ENCODE peak calls at places on chromosomes 5 and 9, in six cellular contexts. Q is IMR-90, Y is H9, O is mesenchymal stem cell, M is H1, V is trophoblast cell. G is an unnamed sample.

GRCh38 chr5:154677921-154678320 is 77.3 kb upstream of the LARP1 start:
- DNase-seq in Q (peak), Y (no peak), O (peak), M (no peak), V (no peak), G (no peak)

GRCh38 chr5:160152901-160153300 is 33.7 kb upstream of the PWWP2A start:
- DNase-seq in Q (no peak), Y (no peak), O (no peak), M (no peak), V (no peak), G (no peak)

GRCh38 chr5:73437126-73438047 is 11.2 kb downstream of the FOXD1 start:
- DNase-seq in Q (peak), Y (peak), O (peak), M (no peak), V (peak), G (no peak)

GRCh38 chr5:93285461-93285860 is 295.6 kb downstream of the NR2F1-AS1 start:
- DNase-seq in Q (peak), Y (no peak), O (no peak), M (no peak), V (no peak), G (no peak)

GRCh38 chr5:14143843-14144585 is 872 bp downstream of the TRIO start:
- DNase-seq in Q (no peak), Y (peak), O (no peak), M (no peak), V (peak), G (no peak)

GRCh38 chr5:122164831-122165573 is 35.7 kb downstream of the ZNF474 start:
- DNase-seq in Q (no peak), Y (no peak), O (no peak), M (no peak), V (no peak), G (no peak)

GRCh38 chr9:130927995-130928900 is 10.8 kb downstream of the FIBCD1 start:
- DNase-seq in Q (peak), Y (no peak), O (no peak), M (no peak), V (no peak), G (no peak)

GRCh38 chr9:125137200-125137599 is 6.1 kb downstream of the SCAI start:
- DNase-seq in Q (peak), Y (no peak), O (peak), M (no peak), V (no peak), G (no peak)

GRCh38 chr9:16075695-16076094 is 522.9 kb downstream of the CCDC171 start:
- DNase-seq in Q (peak), Y (no peak), O (no peak), M (no peak), V (no peak), G (no peak)

GRCh38 chr5:151678146-151678545 is 8.6 kb downstream of the SPARC start:
- DNase-seq in Q (peak), Y (no peak), O (peak), M (no peak), V (no peak), G (no peak)

GRCh38 chr5:36150676-36151433 is 832 bp downstream of the LMBRD2 start:
- DNase-seq in Q (peak), Y (peak), O (peak), M (no peak), V (peak), G (peak)

GRCh38 chr9:15231788-15232635 is 75.0 kb downstream of the TTC39B start:
- DNase-seq in Q (no peak), Y (peak), O (peak), M (no peak), V (peak), G (no peak)

GRCh38 chr9:4799775-4800174 is 7.0 kb downstream of the RCL1 start:
- DNase-seq in Q (no peak), Y (no peak), O (no peak), M (no peak), V (peak), G (no peak)

GRCh38 chr9:84393266-84393905 is 52.8 kb upstream of the SLC28A3 start:
- DNase-seq in Q (no peak), Y (no peak), O (no peak), M (no peak), V (no peak), G (no peak)

GRCh38 chr5:58317808-58318207 is 142.1 kb downstream of the PLK2 start:
- DNase-seq in Q (peak), Y (no peak), O (no peak), M (no peak), V (no peak), G (no peak)

GRCh38 chr9:124388275-124389048 is 26.8 kb downstream of the PSMB7 start:
- DNase-seq in Q (no peak), Y (no peak), O (no peak), M (no peak), V (no peak), G (no peak)

DNA sequence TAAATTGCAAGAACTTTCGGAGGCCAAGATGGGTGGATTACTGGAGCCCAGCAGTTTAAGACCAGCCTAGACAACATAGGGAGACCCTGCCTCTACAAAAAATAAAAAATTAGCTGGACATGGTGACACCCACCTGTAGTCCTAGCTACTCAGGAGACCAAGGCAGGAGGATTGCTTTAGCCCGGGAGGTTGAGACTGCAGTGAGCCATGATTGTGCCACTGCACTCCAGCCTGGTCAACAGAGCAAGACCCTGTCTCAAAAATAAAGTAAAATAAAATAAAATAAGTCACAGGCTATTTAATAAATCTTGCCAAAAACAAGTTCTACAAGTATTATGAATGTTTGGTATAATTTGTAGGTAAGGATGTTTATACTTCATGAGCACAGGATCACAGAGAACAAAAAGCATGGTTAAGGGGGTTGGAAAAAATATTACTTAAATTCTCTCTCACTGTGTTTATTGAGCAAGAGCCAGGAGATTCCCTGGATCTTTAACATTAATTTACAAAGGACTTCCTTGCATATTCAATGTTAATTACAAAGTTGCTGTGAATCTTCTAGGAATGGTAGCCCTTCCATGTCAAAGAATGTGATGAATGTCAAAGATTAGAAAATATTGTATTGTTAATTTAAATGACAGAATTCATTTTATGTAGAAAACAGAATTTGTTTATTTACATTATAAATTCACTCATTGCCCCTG is 164.0 kb downstream of the RFX3 start:
- DNase-seq in Q (no peak), Y (no peak), O (no peak), M (no peak), V (peak), G (no peak)
- H2BK120ac ChIP-seq in Q (no peak), Y (no peak), O (no peak), M (no peak), V (no peak), G (no peak)

GRCh38 chr9:37919166-37919955 is 15.4 kb upstream of the SLC25A51 start:
- DNase-seq in Q (no peak), Y (no peak), O (no peak), M (no peak), V (no peak), G (no peak)

GRCh38 chr9:37921168-37921510 is 17.2 kb upstream of the SLC25A51 start:
- DNase-seq in Q (no peak), Y (no peak), O (no peak), M (no peak), V (no peak), G (no peak)

GRCh38 chr9:37921546-37922300 is 17.8 kb upstream of the SLC25A51 start:
- DNase-seq in Q (no peak), Y (no peak), O (no peak), M (no peak), V (peak), G (no peak)

GRCh38 chr9:37919956-37920335 is 16.0 kb upstream of the SLC25A51 start:
- DNase-seq in Q (no peak), Y (no peak), O (no peak), M (no peak), V (no peak), G (no peak)

GRCh38 chr9:37920471-37921167 is 16.7 kb upstream of the SLC25A51 start:
- DNase-seq in Q (no peak), Y (peak), O (no peak), M (no peak), V (no peak), G (peak)
- H4K91ac ChIP-seq in Q (no peak), Y (no peak), O (no peak), M (peak), V (no peak), G (no peak)

DNA sequence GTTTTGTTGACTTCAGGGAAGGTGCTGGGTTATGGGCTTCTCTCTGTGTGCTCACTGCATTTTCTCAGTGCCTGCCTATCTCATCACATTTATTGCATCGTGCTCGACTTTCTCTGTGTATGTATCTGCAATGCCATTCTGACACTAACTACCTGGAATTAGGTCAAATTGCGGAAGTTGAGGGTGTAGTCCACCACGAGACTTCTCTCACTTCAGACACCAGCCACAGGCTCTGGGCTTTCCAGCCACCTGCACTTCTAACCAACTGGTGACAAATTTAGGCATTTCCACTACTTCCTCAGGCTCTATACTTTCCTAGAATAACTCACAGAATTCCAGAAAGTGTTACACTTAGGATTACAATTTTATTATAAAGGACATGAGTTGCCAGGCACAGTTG is 188.6 kb upstream of the ZNF608 start:
- DNase-seq in Q (no peak), Y (no peak), O (no peak), M (no peak), V (peak), G (no peak)
- H2BK120ac ChIP-seq in Q (peak), Y (no peak), O (no peak), M (no peak), V (no peak), G (no peak)

DNA sequence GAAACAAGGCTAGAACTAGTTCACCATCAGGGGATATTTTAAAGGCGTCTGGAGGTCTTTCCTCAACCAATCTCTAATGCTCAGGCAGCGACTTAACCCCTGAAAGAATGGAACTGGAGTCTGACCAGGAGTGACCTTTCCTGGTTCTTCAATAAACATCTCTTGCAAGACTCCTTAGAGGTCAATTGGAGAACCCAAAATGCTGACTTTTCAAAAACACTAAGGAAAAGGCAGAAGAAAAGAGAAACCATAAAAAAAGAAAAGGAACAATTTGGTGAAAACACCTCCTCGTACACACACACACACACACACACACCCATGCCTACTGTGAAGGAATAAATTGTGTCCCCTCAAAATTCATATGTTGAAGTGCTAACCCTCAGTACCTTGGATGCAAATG is 12.3 kb downstream of the TIMD4 start:
- DNase-seq in Q (no peak), Y (no peak), O (no peak), M (no peak), V (no peak), G (no peak)
- H4K91ac ChIP-seq in Q (no peak), Y (no peak), O (no peak), M (no peak), V (no peak), G (no peak)

DNA sequence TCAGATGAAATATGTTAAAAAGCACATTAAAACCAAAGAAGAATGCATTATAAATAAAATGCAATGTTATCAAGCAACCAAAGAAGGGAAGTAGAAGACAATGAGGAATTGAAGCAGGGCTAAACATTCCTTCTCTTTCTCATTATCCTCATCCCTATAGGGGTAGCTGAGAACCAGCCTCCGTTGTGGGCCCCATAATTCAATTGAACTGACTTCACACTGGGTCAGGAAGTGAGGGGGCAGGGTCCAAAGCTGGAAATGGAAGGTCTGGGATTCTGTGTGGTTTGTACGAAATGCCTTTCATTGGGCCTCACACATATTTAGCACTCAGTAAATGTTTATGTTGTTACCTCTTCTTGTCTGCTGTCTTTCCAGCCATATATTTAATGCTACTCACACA is 220.4 kb upstream of the CD180 start:
- DNase-seq in Q (no peak), Y (no peak), O (no peak), M (no peak), V (no peak), G (no peak)
- H2BK120ac ChIP-seq in Q (no peak), Y (no peak), O (no peak), M (no peak), V (no peak), G (no peak)

DNA sequence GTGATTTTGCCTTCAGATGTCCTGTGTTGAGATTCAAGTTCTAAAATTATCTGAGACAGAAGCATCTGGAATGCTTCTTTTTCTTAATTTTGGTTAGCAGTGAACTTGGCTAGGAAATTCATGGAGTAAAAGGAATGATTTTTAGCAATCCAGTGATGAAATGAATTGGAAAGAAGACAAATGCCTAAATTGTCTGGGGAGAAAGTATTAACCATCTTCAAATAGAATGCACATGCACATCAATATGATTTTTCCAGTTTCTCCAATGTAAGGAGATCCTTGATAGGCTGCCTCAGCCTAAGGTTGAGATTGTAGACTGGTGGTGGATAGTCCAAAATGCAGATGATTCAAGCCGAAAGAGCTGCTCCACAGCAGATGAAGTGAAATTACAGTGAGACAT is 106.7 kb downstream of the PCSK5 start:
- DNase-seq in Q (no peak), Y (no peak), O (no peak), M (no peak), V (peak), G (no peak)
- H4K91ac ChIP-seq in Q (no peak), Y (no peak), O (no peak), M (no peak), V (no peak), G (no peak)

GRCh38 chr9:77911928-77912327 is 119.7 kb downstream of the GNAQ start:
- DNase-seq in Q (no peak), Y (no peak), O (no peak), M (no peak), V (no peak), G (no peak)

GRCh38 chr9:77912895-77913693 is 118.5 kb downstream of the GNAQ start:
- DNase-seq in Q (peak), Y (no peak), O (peak), M (no peak), V (peak), G (no peak)

GRCh38 chr9:77917800-77918199 is 113.8 kb downstream of the GNAQ start:
- DNase-seq in Q (no peak), Y (no peak), O (no peak), M (no peak), V (no peak), G (no peak)

GRCh38 chr9:77916410-77916819 is 115.2 kb downstream of the GNAQ start:
- DNase-seq in Q (no peak), Y (no peak), O (no peak), M (no peak), V (no peak), G (no peak)

GRCh38 chr9:77915744-77916143 is 115.9 kb downstream of the GNAQ start:
- DNase-seq in Q (no peak), Y (no peak), O (no peak), M (no peak), V (no peak), G (no peak)
- H2BK120ac ChIP-seq in Q (no peak), Y (no peak), O (no peak), M (no peak), V (no peak), G (no peak)

GRCh38 chr5:139416651-139417050 is 12.8 kb upstream of the SPATA24 start:
- DNase-seq in Q (no peak), Y (no peak), O (peak), M (no peak), V (no peak), G (no peak)
- H4K91ac ChIP-seq in Q (no peak), Y (no peak), O (no peak), M (no peak), V (no peak), G (no peak)

GRCh38 chr9:96122255-96122654 is 179.7 kb downstream of the HSD17B3 start:
- DNase-seq in Q (no peak), Y (no peak), O (no peak), M (no peak), V (no peak), G (no peak)

GRCh38 chr9:96125624-96126023 is 176.4 kb downstream of the HSD17B3 start:
- DNase-seq in Q (no peak), Y (no peak), O (no peak), M (no peak), V (no peak), G (no peak)

GRCh38 chr9:96129698-96130097 is 172.3 kb downstream of the HSD17B3 start:
- DNase-seq in Q (no peak), Y (peak), O (no peak), M (no peak), V (no peak), G (peak)

GRCh38 chr9:96122756-96123155 is 179.2 kb downstream of the HSD17B3 start:
- DNase-seq in Q (peak), Y (no peak), O (peak), M (no peak), V (no peak), G (no peak)

GRCh38 chr9:96126321-96126881 is 175.6 kb downstream of the HSD17B3 start:
- DNase-seq in Q (no peak), Y (no peak), O (peak), M (no peak), V (no peak), G (no peak)
- H2BK120ac ChIP-seq in Q (no peak), Y (no peak), O (no peak), M (no peak), V (no peak), G (no peak)

G was measured in neuronal stem cell.